ENCODE peak calls at places on chromosome 2, in eight cellular contexts. One of them, this sample, is unnamed. For H3K27me3, the result is how much of the 10 kb centered on the place peaks cover.

GRCh38 chr2:143158500-143159262 is 29.5 kb downstream of the ARHGAP15 start:
- DNase-seq in BJ: no peak
- DNase-seq in left ventricle myocardium inferior: no peak
- DNase-seq in psoas muscle: no peak
- DNase-seq in left lung: no peak
- DNase-seq in neural progenitor cell: no peak
- DNase-seq in AG04450: no peak
- DNase-seq in tibial nerve: no peak
- DNase-seq in this sample: no peak

GRCh38 chr2:28567076-28567471 is 71.2 kb downstream of the PLB1 start:
- DNase-seq in left ventricle myocardium inferior: no peak
- DNase-seq in AG04450: no peak
- DNase-seq in tibial nerve: no peak
- DNase-seq in psoas muscle: no peak
- DNase-seq in left lung: peak
- DNase-seq in BJ: no peak
- DNase-seq in neural progenitor cell: peak
- DNase-seq in this sample: no peak

GRCh38 chr2:131026914-131027313 is 66.3 kb downstream of the FAM168B start:
- DNase-seq in left lung: no peak
- DNase-seq in left ventricle myocardium inferior: no peak
- DNase-seq in BJ: no peak
- DNase-seq in tibial nerve: no peak
- DNase-seq in AG04450: no peak
- DNase-seq in psoas muscle: no peak
- DNase-seq in neural progenitor cell: no peak
- DNase-seq in this sample: no peak

GRCh38 chr2:44389895-44390294 is 28.1 kb downstream of the CAMKMT start:
- DNase-seq in neural progenitor cell: no peak
- DNase-seq in tibial nerve: no peak
- DNase-seq in AG04450: no peak
- DNase-seq in left ventricle myocardium inferior: no peak
- DNase-seq in psoas muscle: no peak
- DNase-seq in left lung: no peak
- DNase-seq in BJ: no peak
- DNase-seq in this sample: no peak

GRCh38 chr2:36052819-36053218 is 302.8 kb upstream of the CRIM1 start:
- DNase-seq in BJ: no peak
- DNase-seq in psoas muscle: no peak
- DNase-seq in tibial nerve: no peak
- DNase-seq in left ventricle myocardium inferior: no peak
- DNase-seq in left lung: no peak
- DNase-seq in AG04450: no peak
- DNase-seq in neural progenitor cell: no peak
- DNase-seq in this sample: no peak

GRCh38 chr2:132651115-132652099 is 18.6 kb downstream of the LYPD1 start:
- DNase-seq in left ventricle myocardium inferior: no peak
- DNase-seq in tibial nerve: no peak
- DNase-seq in BJ: no peak
- DNase-seq in left lung: no peak
- DNase-seq in psoas muscle: no peak
- DNase-seq in neural progenitor cell: peak
- DNase-seq in AG04450: no peak
- DNase-seq in this sample: no peak

GRCh38 chr2:5315512-5315911 is 376.7 kb upstream of the SOX11 start:
- DNase-seq in psoas muscle: no peak
- DNase-seq in tibial nerve: no peak
- DNase-seq in AG04450: no peak
- DNase-seq in neural progenitor cell: peak
- DNase-seq in left ventricle myocardium inferior: no peak
- DNase-seq in left lung: no peak
- DNase-seq in BJ: no peak
- DNase-seq in this sample: no peak

GRCh38 chr2:162291748-162292147 is 26.7 kb downstream of the IFIH1 start:
- DNase-seq in left lung: no peak
- DNase-seq in psoas muscle: no peak
- DNase-seq in AG04450: no peak
- DNase-seq in left ventricle myocardium inferior: no peak
- DNase-seq in neural progenitor cell: no peak
- DNase-seq in tibial nerve: no peak
- DNase-seq in BJ: no peak
- DNase-seq in this sample: no peak

GRCh38 chr2:24238158-24238557 is 63.3 kb downstream of the FAM228A start:
- DNase-seq in tibial nerve: no peak
- DNase-seq in BJ: no peak
- DNase-seq in left lung: no peak
- DNase-seq in AG04450: no peak
- DNase-seq in neural progenitor cell: no peak
- DNase-seq in left ventricle myocardium inferior: no peak
- DNase-seq in psoas muscle: no peak
- DNase-seq in this sample: no peak

GRCh38 chr2:24675338-24675737 is 117.9 kb downstream of the PTRHD1 start:
- DNase-seq in tibial nerve: no peak
- DNase-seq in left ventricle myocardium inferior: no peak
- DNase-seq in left lung: no peak
- DNase-seq in neural progenitor cell: no peak
- DNase-seq in BJ: no peak
- DNase-seq in psoas muscle: no peak
- DNase-seq in AG04450: no peak
- DNase-seq in this sample: no peak

GRCh38 chr2:133200684-133201421 is 367.4 kb downstream of the NCKAP5 start:
- DNase-seq in neural progenitor cell: no peak
- DNase-seq in left ventricle myocardium inferior: no peak
- DNase-seq in BJ: peak
- DNase-seq in AG04450: peak
- DNase-seq in tibial nerve: no peak
- DNase-seq in psoas muscle: no peak
- DNase-seq in left lung: no peak
- DNase-seq in this sample: no peak

GRCh38 chr2:47002480-47003381 is 87.1 kb upstream of the MCFD2 start:
- DNase-seq in left lung: no peak
- DNase-seq in AG04450: no peak
- DNase-seq in BJ: no peak
- DNase-seq in neural progenitor cell: peak
- DNase-seq in tibial nerve: no peak
- DNase-seq in psoas muscle: peak
- DNase-seq in left ventricle myocardium inferior: peak
- DNase-seq in this sample: no peak

GRCh38 chr2:105518897-105519296 is 120.0 kb upstream of the FHL2 start:
- DNase-seq in left ventricle myocardium inferior: no peak
- DNase-seq in tibial nerve: no peak
- DNase-seq in left lung: no peak
- DNase-seq in AG04450: no peak
- DNase-seq in psoas muscle: no peak
- DNase-seq in BJ: no peak
- DNase-seq in neural progenitor cell: no peak
- DNase-seq in this sample: no peak

GRCh38 chr2:66488946-66489345 is 54.0 kb downstream of the MEIS1 start:
- DNase-seq in left lung: no peak
- DNase-seq in AG04450: no peak
- DNase-seq in psoas muscle: no peak
- DNase-seq in BJ: no peak
- DNase-seq in left ventricle myocardium inferior: no peak
- DNase-seq in tibial nerve: no peak
- DNase-seq in neural progenitor cell: peak
- DNase-seq in this sample: no peak

GRCh38 chr2:29110916-29111315 is 4.3 kb upstream of the CLIP4 start:
- DNase-seq in tibial nerve: no peak
- DNase-seq in left lung: no peak
- DNase-seq in psoas muscle: no peak
- DNase-seq in AG04450: no peak
- DNase-seq in BJ: no peak
- DNase-seq in left ventricle myocardium inferior: no peak
- DNase-seq in neural progenitor cell: no peak
- DNase-seq in this sample: peak

GRCh38 chr2:95333056-95333455 is 35.9 kb downstream of the KCNIP3 start:
- DNase-seq in tibial nerve: no peak
- DNase-seq in AG04450: no peak
- DNase-seq in BJ: no peak
- DNase-seq in left ventricle myocardium inferior: no peak
- DNase-seq in neural progenitor cell: no peak
- DNase-seq in left lung: no peak
- DNase-seq in psoas muscle: peak
- DNase-seq in this sample: no peak

GRCh38 chr2:10217499-10217861 is 85.2 kb upstream of the HPCAL1 start:
- DNase-seq in neural progenitor cell: no peak
- DNase-seq in left lung: no peak
- DNase-seq in AG04450: no peak
- DNase-seq in psoas muscle: no peak
- DNase-seq in left ventricle myocardium inferior: no peak
- DNase-seq in BJ: no peak
- DNase-seq in tibial nerve: no peak
- DNase-seq in this sample: no peak

GRCh38 chr2:97699765-97700444 is 13.5 kb upstream of the ZAP70 start:
- DNase-seq in left ventricle myocardium inferior: peak
- DNase-seq in left lung: no peak
- DNase-seq in psoas muscle: no peak
- DNase-seq in tibial nerve: peak
- DNase-seq in AG04450: peak
- DNase-seq in BJ: no peak
- DNase-seq in neural progenitor cell: peak
- DNase-seq in this sample: no peak

GRCh38 chr2:230774348-230774951 is 61.8 kb downstream of the CAB39 start:
- DNase-seq in psoas muscle: no peak
- DNase-seq in left lung: no peak
- DNase-seq in BJ: peak
- DNase-seq in left ventricle myocardium inferior: no peak
- DNase-seq in AG04450: peak
- DNase-seq in tibial nerve: no peak
- DNase-seq in neural progenitor cell: no peak
- DNase-seq in this sample: no peak

GRCh38 chr2:230772189-230772588 is 59.5 kb downstream of the CAB39 start:
- DNase-seq in left ventricle myocardium inferior: no peak
- DNase-seq in tibial nerve: no peak
- DNase-seq in left lung: no peak
- DNase-seq in psoas muscle: no peak
- DNase-seq in BJ: no peak
- DNase-seq in neural progenitor cell: no peak
- DNase-seq in AG04450: no peak
- DNase-seq in this sample: no peak

GRCh38 chr2:230767862-230768388 is 55.3 kb downstream of the CAB39 start:
- DNase-seq in BJ: no peak
- DNase-seq in neural progenitor cell: no peak
- DNase-seq in psoas muscle: no peak
- DNase-seq in tibial nerve: no peak
- DNase-seq in AG04450: no peak
- DNase-seq in left ventricle myocardium inferior: no peak
- DNase-seq in left lung: no peak
- DNase-seq in this sample: no peak

GRCh38 chr2:230773039-230773773 is 60.6 kb downstream of the CAB39 start:
- DNase-seq in AG04450: no peak
- DNase-seq in neural progenitor cell: no peak
- DNase-seq in tibial nerve: no peak
- DNase-seq in psoas muscle: no peak
- DNase-seq in left ventricle myocardium inferior: no peak
- DNase-seq in left lung: no peak
- DNase-seq in BJ: no peak
- DNase-seq in this sample: no peak

GRCh38 chr2:230770804-230771203 is 58.2 kb downstream of the CAB39 start:
- DNase-seq in BJ: no peak
- DNase-seq in left lung: no peak
- DNase-seq in psoas muscle: no peak
- DNase-seq in AG04450: no peak
- DNase-seq in neural progenitor cell: no peak
- DNase-seq in tibial nerve: no peak
- DNase-seq in left ventricle myocardium inferior: no peak
- DNase-seq in this sample: no peak
- TF ChIP-seq CTCF in BJ: no peak
- TF ChIP-seq CTCF in left lung: no peak
- TF ChIP-seq CTCF in psoas muscle: no peak
- TF ChIP-seq CTCF in AG04450: no peak
- TF ChIP-seq CTCF in neural progenitor cell: no peak
- TF ChIP-seq CTCF in tibial nerve: no peak
- TF ChIP-seq CTCF in left ventricle myocardium inferior: no peak
- TF ChIP-seq CTCF in this sample: no peak

GRCh38 chr2:176102309-176102866 is 2.8 kb downstream of the HOXD12 start:
- DNase-seq in BJ: no peak
- DNase-seq in left ventricle myocardium inferior: no peak
- DNase-seq in psoas muscle: no peak
- DNase-seq in neural progenitor cell: no peak
- DNase-seq in tibial nerve: no peak
- DNase-seq in AG04450: no peak
- DNase-seq in left lung: no peak
- DNase-seq in this sample: no peak
- H3K27me3 ChIP-seq in BJ: under half
- H3K27me3 ChIP-seq in left ventricle myocardium inferior: half or more
- H3K27me3 ChIP-seq in psoas muscle: half or more
- H3K27me3 ChIP-seq in neural progenitor cell: half or more
- H3K27me3 ChIP-seq in tibial nerve: under half
- H3K27me3 ChIP-seq in AG04450: half or more
- H3K27me3 ChIP-seq in left lung: half or more
- H3K27me3 ChIP-seq in this sample: under half

DNA sequence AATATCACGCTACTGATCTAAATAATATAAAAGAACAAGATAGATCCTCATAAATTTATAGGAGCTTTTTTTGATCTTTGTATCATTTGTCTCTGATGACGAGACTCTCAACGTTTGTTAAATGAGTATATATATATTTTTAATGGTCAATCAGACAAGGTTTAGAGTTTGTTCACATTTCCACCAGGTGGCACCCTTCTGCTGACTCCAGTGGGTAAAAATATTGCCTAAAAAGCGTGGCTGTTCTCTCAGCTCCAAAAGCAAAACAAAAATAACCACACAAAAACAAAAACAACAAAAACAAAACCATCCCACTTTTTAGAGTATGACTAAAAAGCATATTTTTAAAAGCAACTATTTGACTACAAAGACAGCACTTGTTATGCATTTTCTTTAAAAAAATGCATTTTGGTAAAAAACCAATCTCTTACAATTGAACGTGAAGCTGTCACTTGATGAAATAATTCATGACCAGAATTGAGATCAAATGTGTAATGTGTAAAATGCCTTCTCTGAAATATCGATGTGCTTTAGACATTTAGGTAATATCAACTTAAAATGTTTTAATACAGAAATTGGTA is 723.2 kb downstream of the DPP10 start:
- DNase-seq in psoas muscle: no peak
- DNase-seq in tibial nerve: peak
- DNase-seq in AG04450: no peak
- DNase-seq in BJ: no peak
- DNase-seq in neural progenitor cell: peak
- DNase-seq in left lung: no peak
- DNase-seq in left ventricle myocardium inferior: no peak
- DNase-seq in this sample: no peak
- TF ChIP-seq CTCF in psoas muscle: no peak
- TF ChIP-seq CTCF in tibial nerve: peak
- TF ChIP-seq CTCF in AG04450: peak
- TF ChIP-seq CTCF in BJ: peak
- TF ChIP-seq CTCF in neural progenitor cell: peak
- TF ChIP-seq CTCF in left lung: peak
- TF ChIP-seq CTCF in left ventricle myocardium inferior: peak
- TF ChIP-seq CTCF in this sample: peak

DNA sequence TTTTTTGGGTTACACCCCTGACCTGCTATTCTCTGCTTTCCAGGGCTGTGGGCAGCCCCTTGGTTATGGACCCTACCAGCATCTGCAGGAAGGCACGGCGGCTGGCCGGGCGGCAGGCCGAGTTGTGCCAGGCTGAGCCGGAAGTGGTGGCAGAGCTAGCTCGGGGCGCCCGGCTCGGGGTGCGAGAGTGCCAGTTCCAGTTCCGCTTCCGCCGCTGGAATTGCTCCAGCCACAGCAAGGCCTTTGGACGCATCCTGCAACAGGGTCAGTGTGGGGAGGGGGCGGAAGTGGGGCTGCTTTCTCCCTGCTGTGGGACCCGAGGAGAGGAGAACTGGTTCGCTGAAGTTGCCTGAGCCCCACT is 9.7 kb upstream of the WNT10A start:
- DNase-seq in left lung: no peak
- DNase-seq in tibial nerve: no peak
- DNase-seq in left ventricle myocardium inferior: no peak
- DNase-seq in psoas muscle: no peak
- DNase-seq in BJ: no peak
- DNase-seq in AG04450: no peak
- DNase-seq in neural progenitor cell: no peak
- DNase-seq in this sample: no peak
- H3K27me3 ChIP-seq in left lung: half or more
- H3K27me3 ChIP-seq in tibial nerve: under half
- H3K27me3 ChIP-seq in left ventricle myocardium inferior: half or more
- H3K27me3 ChIP-seq in psoas muscle: half or more
- H3K27me3 ChIP-seq in BJ: half or more
- H3K27me3 ChIP-seq in AG04450: half or more
- H3K27me3 ChIP-seq in neural progenitor cell: half or more
- H3K27me3 ChIP-seq in this sample: under half